ENCODE peak calls at places on chromosomes 6 and 20, in seven cellular contexts. S is HepG2, V is HCT116, Z is GM12878, C is H1, U is SK-N-SH, L is K562. R is an unnamed sample.

GRCh38 chr6:152471459-152472070 is 165.6 kb downstream of the SYNE1 start:
- DNase-seq in S (no peak), V (no peak), Z (no peak), C (no peak), U (no peak), L (no peak), R (no peak)

GRCh38 chr20:11982289-11982957 is 64.7 kb downstream of the BTBD3 start:
- DNase-seq in S (peak), V (no peak), Z (no peak), C (no peak), U (no peak), L (no peak), R (no peak)

GRCh38 chr20:45685896-45686295 is 15.9 kb upstream of the WFDC11 start:
- DNase-seq in S (no peak), V (no peak), Z (no peak), C (peak), U (no peak), L (peak), R (peak)

GRCh38 chr20:2135018-2135417 is 33.4 kb downstream of the STK35 start:
- DNase-seq in S (no peak), V (no peak), Z (no peak), C (no peak), U (no peak), L (no peak), R (no peak)

GRCh38 chr20:34337544-34337943 is 25.5 kb upstream of the ITCH start:
- DNase-seq in S (no peak), V (no peak), Z (no peak), C (no peak), U (no peak), L (no peak), R (no peak)

GRCh38 chr20:9955646-9956045 is 79.1 kb upstream of the ANKEF1 start:
- DNase-seq in S (no peak), V (no peak), Z (no peak), C (no peak), U (no peak), L (no peak), R (no peak)

GRCh38 chr20:51172558-51173428 is 149.9 kb upstream of the KCNG1 start:
- DNase-seq in S (no peak), V (peak), Z (no peak), C (no peak), U (no peak), L (no peak), R (no peak)

GRCh38 chr6:134678436-134678889 is 271.4 kb downstream of the ALDH8A1 start:
- DNase-seq in S (no peak), V (no peak), Z (no peak), C (no peak), U (no peak), L (no peak), R (no peak)

GRCh38 chr6:71394001-71394432 is 105.4 kb downstream of the OGFRL1 start:
- DNase-seq in S (no peak), V (no peak), Z (no peak), C (no peak), U (no peak), L (no peak), R (no peak)

GRCh38 chr6:141482773-141483172 is 650.0 kb upstream of the GJE1 start:
- DNase-seq in S (no peak), V (no peak), Z (no peak), C (no peak), U (no peak), L (no peak), R (no peak)

GRCh38 chr20:35650632-35651031 is 14.1 kb downstream of the CPNE1 start:
- DNase-seq in S (no peak), V (no peak), Z (no peak), C (no peak), U (no peak), L (no peak), R (no peak)

GRCh38 chr6:64010646-64011045 is 375.0 kb downstream of the PHF3 start:
- DNase-seq in S (no peak), V (no peak), Z (no peak), C (no peak), U (no peak), L (no peak), R (no peak)

GRCh38 chr6:114785235-114786127 is 442.7 kb upstream of the HS3ST5 start:
- DNase-seq in S (no peak), V (no peak), Z (peak), C (no peak), U (no peak), L (no peak), R (no peak)

GRCh38 chr6:139291813-139292619 is at the start of gene TXLNB:
- DNase-seq in S (no peak), V (peak), Z (peak), C (no peak), U (no peak), L (no peak), R (no peak)

GRCh38 chr6:139289233-139289632 is 2.6 kb downstream of the TXLNB start:
- DNase-seq in S (no peak), V (no peak), Z (no peak), C (no peak), U (no peak), L (no peak), R (no peak)

GRCh38 chr6:139288496-139289040 is 3.2 kb downstream of the TXLNB start:
- DNase-seq in S (no peak), V (no peak), Z (no peak), C (no peak), U (no peak), L (no peak), R (no peak)

GRCh38 chr6:139287868-139288267 is 3.9 kb downstream of the TXLNB start:
- DNase-seq in S (no peak), V (no peak), Z (no peak), C (no peak), U (no peak), L (no peak), R (no peak)

DNA sequence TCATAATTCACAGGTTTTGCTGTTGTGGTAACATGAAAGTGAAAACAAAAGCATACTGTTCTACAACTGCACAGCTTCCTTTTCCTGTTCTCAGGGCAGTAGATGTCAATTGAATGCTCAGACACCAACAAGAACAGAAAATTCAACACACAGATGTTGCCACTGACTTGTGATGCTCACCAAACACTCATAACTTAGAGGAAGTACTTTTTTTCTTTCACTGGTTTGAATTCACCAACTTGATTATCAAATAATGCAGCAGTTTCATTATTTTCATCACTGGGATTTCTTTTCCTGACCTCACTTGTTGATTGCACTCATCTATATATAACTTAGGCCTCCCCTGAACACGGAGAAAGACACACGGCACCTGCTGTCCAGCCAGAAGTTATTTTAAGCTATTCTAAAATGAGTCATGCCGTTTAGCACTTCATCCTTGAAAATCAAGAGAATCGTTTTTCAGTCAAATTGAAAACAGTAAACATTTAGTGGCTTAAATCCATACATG is 957 bp downstream of the TXLNB start:
- DNase-seq in S (no peak), V (no peak), Z (peak), C (no peak), U (no peak), L (no peak), R (no peak)
- TF ChIP-seq YY1 in S (no peak), V (no peak), Z (no peak), C (no peak), U (no peak), L (no peak), R (no peak)

GRCh38 chr6:132198896-132199295 is 202.4 kb downstream of the MOXD1 start:
- DNase-seq in S (no peak), V (no peak), Z (no peak), C (no peak), U (no peak), L (no peak), R (no peak)
- TF ChIP-seq YY1 in S (no peak), V (no peak), Z (no peak), C (no peak), U (no peak), L (no peak), R (no peak)

DNA sequence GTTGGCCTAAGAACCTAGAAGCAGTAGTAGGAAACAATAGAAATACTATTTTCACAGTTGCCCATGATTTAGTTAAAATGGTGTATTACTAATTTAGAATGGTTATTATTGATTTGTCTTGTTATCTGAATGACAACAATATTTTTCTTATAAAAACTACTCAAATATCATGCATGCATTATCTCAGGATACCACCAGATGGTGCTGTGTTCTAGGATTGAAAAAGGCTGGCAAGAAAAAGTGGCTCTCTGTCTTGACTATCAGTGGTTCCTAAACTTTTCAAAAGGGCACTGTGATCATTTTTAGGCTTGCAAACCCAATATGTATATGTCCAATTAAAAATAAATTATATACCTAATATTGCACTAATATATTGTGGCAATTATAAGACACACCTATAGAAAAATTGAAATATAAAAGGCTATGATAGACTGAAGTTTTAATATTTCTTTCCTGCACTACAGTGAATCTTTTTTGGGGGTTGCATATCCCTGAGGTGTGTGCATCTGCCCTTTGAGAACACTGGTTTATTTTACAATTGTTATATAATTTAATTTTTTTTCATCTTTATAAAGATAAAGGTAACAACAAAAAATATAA is 131.7 kb upstream of the MLIP start:
- DNase-seq in S (peak), V (peak), Z (no peak), C (no peak), U (peak), L (peak), R (no peak)
- TF ChIP-seq YY1 in S (no peak), V (no peak), Z (no peak), C (no peak), U (no peak), L (no peak), R (no peak)

GRCh38 chr6:41278699-41279405 is 7.6 kb downstream of the TREM1 start:
- DNase-seq in S (peak), V (peak), Z (no peak), C (peak), U (peak), L (peak), R (peak)
- TF ChIP-seq YY1 in S (no peak), V (peak), Z (no peak), C (no peak), U (no peak), L (no peak), R (no peak)

GRCh38 chr6:80527552-80528052 is 421.1 kb downstream of the BCKDHB start:
- DNase-seq in S (peak), V (no peak), Z (no peak), C (no peak), U (no peak), L (no peak), R (no peak)
- TF ChIP-seq YY1 in S (no peak), V (no peak), Z (no peak), C (no peak), U (no peak), L (no peak), R (no peak)

GRCh38 chr6:72826033-72826432 is 204.2 kb downstream of the KCNQ5 start:
- DNase-seq in S (no peak), V (no peak), Z (no peak), C (no peak), U (no peak), L (no peak), R (no peak)

GRCh38 chr6:72825265-72825918 is 203.5 kb downstream of the KCNQ5 start:
- DNase-seq in S (no peak), V (no peak), Z (peak), C (no peak), U (no peak), L (no peak), R (no peak)

GRCh38 chr6:72828904-72829303 is 207.0 kb downstream of the KCNQ5 start:
- DNase-seq in S (no peak), V (no peak), Z (no peak), C (no peak), U (no peak), L (no peak), R (no peak)

GRCh38 chr6:72824833-72825232 is 203.0 kb downstream of the KCNQ5 start:
- DNase-seq in S (no peak), V (no peak), Z (peak), C (no peak), U (no peak), L (no peak), R (no peak)

DNA sequence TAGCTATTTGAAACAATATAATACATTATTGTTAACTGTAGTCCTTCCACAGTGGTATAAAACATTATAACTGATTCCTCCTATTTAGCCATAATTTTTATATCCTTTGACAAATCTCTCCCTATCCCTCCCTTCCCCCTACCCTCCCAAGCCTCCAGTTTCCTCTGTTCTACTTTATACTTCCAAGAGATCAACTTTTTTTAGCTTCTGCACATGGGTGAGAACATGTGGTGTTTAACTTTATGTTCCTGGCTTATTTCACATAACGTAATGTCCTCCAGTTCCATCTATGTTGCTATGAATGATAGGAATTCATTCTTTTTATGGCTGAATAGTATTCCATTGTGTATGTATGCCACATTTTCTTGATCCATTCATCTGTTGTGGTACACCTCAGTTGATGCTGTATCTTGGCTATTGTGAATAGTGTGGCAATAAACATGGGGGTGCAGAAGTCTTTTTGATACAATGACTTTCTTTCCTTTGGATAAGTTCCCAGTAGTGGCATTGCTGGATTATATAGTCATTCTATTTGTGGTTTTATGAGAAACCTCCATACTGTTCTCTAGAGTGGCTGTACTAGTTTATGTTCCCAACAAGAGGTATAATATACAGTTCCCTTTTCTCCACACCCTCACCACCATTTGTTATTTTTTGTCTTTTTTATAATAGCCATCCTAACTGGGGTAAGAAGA is 205.0 kb downstream of the KCNQ5 start:
- DNase-seq in S (no peak), V (no peak), Z (no peak), C (no peak), U (no peak), L (no peak), R (no peak)
- TF ChIP-seq YY1 in S (no peak), V (no peak), Z (no peak), C (no peak), U (no peak), L (no peak), R (no peak)

DNA sequence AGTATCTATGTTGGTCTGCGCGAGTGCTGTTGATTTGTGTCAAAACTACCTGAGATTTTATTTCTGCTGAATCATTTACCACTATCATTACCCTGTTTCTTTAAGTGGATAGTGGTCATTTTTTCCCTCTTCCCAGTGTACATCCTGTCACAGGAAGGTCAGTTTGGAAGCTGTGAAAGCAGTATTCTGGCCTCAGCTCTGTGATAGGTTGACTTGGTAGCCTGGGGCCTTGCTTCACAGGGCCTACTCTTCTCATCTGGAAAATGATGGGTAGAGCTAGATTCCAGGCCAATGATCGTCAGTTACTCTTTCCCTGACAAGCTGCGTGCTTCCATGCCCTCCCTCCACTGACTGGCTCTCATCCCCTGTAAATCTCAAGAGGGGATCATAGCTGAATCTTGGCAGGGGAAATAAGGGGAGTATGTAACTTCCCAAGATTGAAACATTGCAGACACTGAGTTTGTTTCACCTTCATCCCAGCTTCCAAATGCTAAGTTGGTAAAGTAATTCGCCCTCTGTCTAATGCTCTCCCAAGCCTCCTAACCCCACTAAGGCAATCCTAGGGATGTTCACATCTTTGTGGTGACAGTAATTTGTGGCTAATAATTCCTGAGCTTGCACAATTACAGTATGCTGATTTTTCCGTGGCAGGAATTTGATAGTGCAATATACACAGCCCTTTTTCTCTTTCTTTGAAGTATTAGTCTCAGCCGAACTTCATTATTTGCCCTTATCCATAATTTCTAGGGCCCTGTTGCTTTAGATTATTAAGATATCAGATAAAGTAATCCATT is 51.1 kb downstream of the VAPB start:
- DNase-seq in S (no peak), V (no peak), Z (no peak), C (no peak), U (no peak), L (no peak), R (no peak)
- TF ChIP-seq YY1 in S (no peak), V (no peak), Z (no peak), C (no peak), U (no peak), L (no peak), R (no peak)

GRCh38 chr6:51901766-51902165 is 185.6 kb downstream of the PKHD1 start:
- DNase-seq in S (no peak), V (no peak), Z (no peak), C (no peak), U (no peak), L (no peak), R (no peak)
- TF ChIP-seq YY1 in S (no peak), V (no peak), Z (no peak), C (no peak), U (no peak), L (no peak), R (no peak)

R was measured in NT2/D1.